ENCODE peak calls at places on chromosomes 5 and 9, in five cellular contexts. M is ascending aorta, P is stomach, X is omental fat pad, E is right lobe of liver. R is an unnamed sample.

GRCh38 chr9:100063185-100063584 is 35.6 kb downstream of the ERP44 start:
- DNase-seq in M (no peak), P (no peak), X (no peak), E (no peak), R (no peak)

GRCh38 chr9:97880336-97880735 is 27.3 kb downstream of the FOXE1 start:
- DNase-seq in M (no peak), P (no peak), X (no peak), E (no peak), R (no peak)

GRCh38 chr5:179964015-179964414 is 56.3 kb upstream of the TBC1D9B start:
- DNase-seq in M (no peak), P (no peak), X (no peak), E (no peak), R (no peak)

GRCh38 chr9:31799953-31800609 is 584.4 kb upstream of the ACO1 start:
- DNase-seq in M (no peak), P (no peak), X (no peak), E (no peak), R (no peak)

GRCh38 chr5:3658929-3659328 is 63.3 kb downstream of the IRX1 start:
- DNase-seq in M (no peak), P (no peak), X (no peak), E (no peak), R (no peak)

GRCh38 chr5:135007305-135007704 is 26.7 kb downstream of the PITX1 start:
- DNase-seq in M (no peak), P (no peak), X (no peak), E (no peak), R (no peak)

GRCh38 chr5:181243521-181244307 is at the start of gene RACK1:
- DNase-seq in M (no peak), P (peak; percentile 88), X (peak; percentile 78), E (peak; percentile 90), R (peak; percentile 88)

GRCh38 chr5:137376127-137376526 is 123.0 kb downstream of the SPOCK1 start:
- DNase-seq in M (no peak), P (no peak), X (no peak), E (no peak), R (no peak)

GRCh38 chr5:1295650-1296037 is 776 bp upstream of the TERT start:
- DNase-seq in M (no peak), P (no peak), X (no peak), E (no peak), R (no peak)

GRCh38 chr5:150541895-150542294 is 34.0 kb downstream of the NDST1 start:
- DNase-seq in M (no peak), P (no peak), X (no peak), E (no peak), R (no peak)

GRCh38 chr9:96006961-96007360 is 131.5 kb downstream of the ERCC6L2 start:
- DNase-seq in M (no peak), P (no peak), X (no peak), E (no peak), R (no peak)

GRCh38 chr5:134435525-134435924 is 23.8 kb upstream of the CDKN2AIPNL start:
- DNase-seq in M (no peak), P (no peak), X (no peak), E (no peak), R (no peak)

DNA sequence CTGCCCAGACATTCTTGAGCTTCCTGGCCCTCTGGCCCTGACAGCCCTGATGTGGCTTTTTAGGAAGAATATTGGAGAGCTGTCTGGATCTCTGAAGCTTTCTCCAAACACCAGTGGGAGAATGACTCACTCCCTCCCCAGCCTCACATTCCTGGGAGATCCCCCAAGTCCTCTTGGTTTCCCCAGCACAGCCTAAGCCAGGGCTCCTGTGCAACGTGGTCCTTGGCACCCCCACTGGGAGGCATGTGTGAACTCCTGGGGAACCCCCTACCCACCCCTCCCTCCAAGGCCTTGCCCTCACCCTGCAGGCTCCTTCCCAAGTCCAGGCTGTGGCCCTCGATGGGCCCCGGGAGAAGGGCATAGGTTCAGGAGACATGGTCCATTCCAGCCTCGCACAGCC is 12.7 kb downstream of the GLIPR2 start:
- DNase-seq in M (no peak), P (no peak), X (no peak), E (no peak), R (no peak)
- TF ChIP-seq CTCF in M (no peak), P (no peak), X (no peak), E (no peak), R (no peak)

DNA sequence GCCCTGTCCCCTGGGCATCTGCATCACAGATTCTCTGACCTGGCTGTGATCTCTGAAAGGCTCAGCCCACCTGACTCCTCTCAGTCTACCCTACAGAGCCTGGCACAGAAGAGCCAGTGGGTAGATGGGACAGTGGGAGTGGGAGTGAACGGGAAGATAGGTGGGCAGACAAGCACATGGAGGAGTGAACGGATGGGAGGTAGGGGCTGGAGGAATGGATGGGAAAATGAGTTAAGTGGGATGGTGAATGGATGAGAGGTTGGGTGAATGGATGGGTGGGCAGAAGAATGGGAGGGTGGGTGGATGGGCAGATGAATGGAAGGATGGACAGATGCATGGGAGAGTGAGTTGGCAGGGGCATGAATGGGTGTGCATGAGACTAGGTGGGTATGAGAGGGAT is 18.8 kb downstream of the STK10 start:
- DNase-seq in M (no peak), P (no peak), X (no peak), E (no peak), R (no peak)
- TF ChIP-seq CTCF in M (no peak), P (no peak), X (no peak), E (no peak), R (no peak)

GRCh38 chr5:146475906-146476305 is 28.8 kb downstream of the TCERG1 start:
- DNase-seq in M (no peak), P (no peak), X (no peak), E (no peak), R (no peak)

GRCh38 chr5:146474040-146474439 is 26.9 kb downstream of the TCERG1 start:
- DNase-seq in M (no peak), P (no peak), X (no peak), E (no peak), R (no peak)

DNA sequence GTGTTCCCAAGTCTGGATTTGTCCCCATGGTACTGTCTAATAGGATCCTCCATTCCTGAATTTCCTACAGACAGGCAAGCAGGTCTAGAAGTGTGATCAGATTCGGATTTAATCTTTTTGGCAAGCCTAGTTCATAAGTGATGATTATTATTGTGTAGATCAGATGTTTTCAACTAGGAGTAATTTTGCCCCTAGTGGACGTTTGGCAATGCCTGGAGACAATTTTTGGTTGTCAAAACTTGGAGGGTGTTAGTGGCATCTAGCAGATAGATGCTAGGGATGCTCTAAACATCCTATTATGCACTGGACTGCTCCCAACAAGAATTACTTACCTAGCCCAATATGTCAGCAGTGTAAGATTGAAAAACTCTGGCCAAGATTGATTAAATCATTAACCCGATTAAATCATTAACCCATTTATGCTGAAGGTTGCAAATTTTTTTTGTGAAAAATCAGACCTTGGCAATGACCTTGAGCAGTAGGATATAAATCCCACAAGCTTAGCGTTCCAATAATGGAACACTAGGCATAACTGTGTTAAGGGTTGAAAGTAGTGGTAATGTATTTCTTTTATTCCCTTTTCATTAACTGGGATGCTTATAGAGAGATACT is 28.2 kb downstream of the TCERG1 start:
- DNase-seq in M (no peak), P (no peak), X (no peak), E (no peak), R (no peak)
- TF ChIP-seq CTCF in M (no peak), P (no peak), X (no peak), E (no peak), R (peak; percentile 44)

GRCh38 chr5:140166911-140167310 is 8.1 kb upstream of the CYSTM1 start:
- DNase-seq in M (no peak), P (no peak), X (no peak), E (no peak), R (no peak)

GRCh38 chr5:140172473-140172872 is 2.5 kb upstream of the CYSTM1 start:
- DNase-seq in M (no peak), P (no peak), X (no peak), E (no peak), R (no peak)

GRCh38 chr5:140165921-140166270 is 9.1 kb upstream of the CYSTM1 start:
- DNase-seq in M (no peak), P (no peak), X (no peak), E (no peak), R (no peak)

GRCh38 chr5:140168371-140168770 is 6.6 kb upstream of the CYSTM1 start:
- DNase-seq in M (no peak), P (no peak), X (no peak), E (no peak), R (no peak)

DNA sequence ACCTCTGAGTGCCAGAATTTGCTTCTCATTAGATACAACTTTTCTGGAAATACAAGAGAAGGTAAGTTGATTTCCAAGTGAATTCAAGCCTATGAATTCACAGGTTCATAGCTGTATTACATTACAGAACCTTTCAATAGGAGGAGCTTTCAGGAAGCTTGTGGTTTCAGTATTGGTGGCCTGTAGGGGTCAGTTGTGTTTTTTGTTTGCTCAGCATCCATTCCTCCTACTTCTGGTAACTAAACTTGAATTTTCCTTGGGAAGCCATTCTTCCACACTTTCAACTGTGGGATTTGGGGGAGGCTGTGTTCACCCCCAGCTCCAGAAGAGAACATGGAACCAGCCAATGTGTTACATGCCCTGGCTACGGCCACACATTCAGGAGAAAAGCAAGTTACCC is 5.6 kb upstream of the CYSTM1 start:
- DNase-seq in M (no peak), P (no peak), X (no peak), E (no peak), R (no peak)
- TF ChIP-seq CTCF in M (no peak), P (no peak), X (no peak), E (peak; percentile 18), R (no peak)

GRCh38 chr5:169848271-169848670 is 132.0 kb downstream of the INSYN2B start:
- DNase-seq in M (no peak), P (no peak), X (no peak), E (no peak), R (no peak)
- TF ChIP-seq CTCF in M (no peak), P (no peak), X (no peak), E (no peak), R (no peak)

DNA sequence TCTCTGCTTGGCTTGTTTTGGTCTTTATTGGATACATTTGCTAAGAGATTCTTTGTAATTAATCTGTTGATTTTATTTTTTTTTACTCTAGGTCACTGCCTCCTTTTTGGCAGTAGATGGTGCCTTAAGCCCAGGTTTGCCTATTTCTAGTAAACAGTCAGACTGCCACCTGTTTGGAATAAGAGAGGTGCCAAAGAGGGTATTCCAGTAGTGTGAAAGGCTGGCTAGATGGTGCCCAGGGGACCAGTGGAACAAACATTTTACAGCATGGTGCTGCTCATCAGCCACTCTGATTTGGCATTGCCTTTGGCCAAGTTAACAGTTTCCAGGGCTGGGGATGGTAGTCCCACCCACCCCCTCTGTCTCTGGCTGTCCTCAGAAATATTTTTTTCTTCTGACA is 36.7 kb upstream of the FBXL7 start:
- DNase-seq in M (no peak), P (no peak), X (no peak), E (no peak), R (no peak)
- TF ChIP-seq CTCF in M (no peak), P (no peak), X (no peak), E (peak; percentile 37), R (no peak)